ENCODE peak calls at places on chromosome 14, in ten cellular contexts. M is MM.1S; Y is CD4-positive, alpha-beta memory T cell; C is spleen; G is left ventricle myocardium inferior; E is psoas muscle; P is endodermal cell; H is SK-N-SH; S is colonic mucosa; J is fibroblast of lung. K is an unnamed sample. For H3K36me3 and H3K4me1, the result is how much of the 10 kb centered on the place peaks cover.

GRCh38 chr14:81303258-81303935 is 82.6 kb upstream of the GTF2A1 start:
- DNase-seq in C (peak), P (no peak), S (peak), M (peak), E (peak), Y (no peak), G (no peak), H (no peak), J (no peak), K (peak)

GRCh38 chr14:103205541-103205906 is 82.3 kb downstream of the TNFAIP2 start:
- DNase-seq in G (no peak), J (no peak), E (no peak), M (no peak), C (no peak), Y (no peak), S (no peak), H (no peak), P (no peak), K (no peak)

GRCh38 chr14:67526676-67527459 is 6.2 kb upstream of the PLEKHH1 start:
- DNase-seq in S (peak), E (peak), M (peak), P (peak), J (peak), C (no peak), G (no peak), Y (peak), H (peak), K (peak)

GRCh38 chr14:69049675-69050074 is 70.6 kb upstream of the ACTN1 start:
- DNase-seq in S (no peak), M (no peak), H (no peak), E (no peak), Y (no peak), J (peak), C (no peak), G (no peak), P (no peak), K (no peak)

GRCh38 chr14:93945070-93945399 is 17.9 kb downstream of the FAM181A start:
- DNase-seq in C (peak), P (no peak), M (no peak), G (no peak), S (no peak), Y (no peak), E (peak), J (no peak), H (no peak), K (no peak)

GRCh38 chr14:101351146-101351545 is 210.1 kb upstream of the DIO3 start:
- DNase-seq in S (no peak), Y (no peak), E (no peak), J (no peak), G (no peak), M (no peak), H (no peak), C (no peak), P (peak), K (peak)

GRCh38 chr14:55107766-55108554 is 21.1 kb upstream of the LGALS3 start:
- DNase-seq in M (no peak), P (peak), J (peak), Y (peak), E (peak), C (peak), H (no peak), S (peak), G (peak), K (peak)

GRCh38 chr14:99273025-99273723 is 1.2 kb upstream of the BCL11B start:
- DNase-seq in E (no peak), G (no peak), S (peak), H (peak), M (no peak), Y (peak), J (no peak), P (peak), C (no peak), K (peak)

GRCh38 chr14:42869681-42870080 is 1263.0 kb downstream of the LRFN5 start:
- DNase-seq in M (no peak), P (no peak), J (peak), H (no peak), S (no peak), Y (no peak), E (no peak), G (no peak), C (no peak), K (no peak)

GRCh38 chr14:85576848-85577541 is 47.1 kb downstream of the FLRT2 start:
- DNase-seq in P (no peak), J (no peak), E (no peak), C (no peak), S (no peak), Y (no peak), G (no peak), M (no peak), H (no peak), K (no peak)

GRCh38 chr14:56023681-56024080 is 94.5 kb upstream of the PELI2 start:
- DNase-seq in M (no peak), P (no peak), J (no peak), C (no peak), E (no peak), Y (no peak), S (no peak), G (no peak), H (no peak), K (no peak)

GRCh38 chr14:24255438-24255837 is 7.5 kb downstream of the TGM1 start:
- DNase-seq in M (no peak), J (no peak), C (no peak), H (no peak), E (no peak), P (no peak), G (no peak), Y (no peak), S (no peak), K (no peak)

GRCh38 chr14:105488781-105489606 is 2.1 kb upstream of the TEDC1 start:
- DNase-seq in H (no peak), E (peak), G (peak), Y (no peak), S (peak), P (no peak), C (no peak), M (no peak), J (no peak), K (no peak)

GRCh38 chr14:105487449-105487985 is 831 bp downstream of the CRIP1 start:
- DNase-seq in E (no peak), M (peak), C (peak), S (peak), P (no peak), G (peak), J (no peak), H (no peak), Y (peak), K (no peak)

GRCh38 chr14:105489607-105490317 is 1.3 kb upstream of the TEDC1 start:
- DNase-seq in J (peak), M (peak), P (peak), H (peak), S (peak), G (peak), Y (peak), E (peak), C (peak), K (peak)

GRCh38 chr14:105486974-105487448 is 325 bp downstream of the CRIP1 start:
- DNase-seq in H (no peak), E (peak), M (no peak), C (peak), Y (peak), S (peak), G (peak), J (no peak), P (peak), K (no peak)

DNA sequence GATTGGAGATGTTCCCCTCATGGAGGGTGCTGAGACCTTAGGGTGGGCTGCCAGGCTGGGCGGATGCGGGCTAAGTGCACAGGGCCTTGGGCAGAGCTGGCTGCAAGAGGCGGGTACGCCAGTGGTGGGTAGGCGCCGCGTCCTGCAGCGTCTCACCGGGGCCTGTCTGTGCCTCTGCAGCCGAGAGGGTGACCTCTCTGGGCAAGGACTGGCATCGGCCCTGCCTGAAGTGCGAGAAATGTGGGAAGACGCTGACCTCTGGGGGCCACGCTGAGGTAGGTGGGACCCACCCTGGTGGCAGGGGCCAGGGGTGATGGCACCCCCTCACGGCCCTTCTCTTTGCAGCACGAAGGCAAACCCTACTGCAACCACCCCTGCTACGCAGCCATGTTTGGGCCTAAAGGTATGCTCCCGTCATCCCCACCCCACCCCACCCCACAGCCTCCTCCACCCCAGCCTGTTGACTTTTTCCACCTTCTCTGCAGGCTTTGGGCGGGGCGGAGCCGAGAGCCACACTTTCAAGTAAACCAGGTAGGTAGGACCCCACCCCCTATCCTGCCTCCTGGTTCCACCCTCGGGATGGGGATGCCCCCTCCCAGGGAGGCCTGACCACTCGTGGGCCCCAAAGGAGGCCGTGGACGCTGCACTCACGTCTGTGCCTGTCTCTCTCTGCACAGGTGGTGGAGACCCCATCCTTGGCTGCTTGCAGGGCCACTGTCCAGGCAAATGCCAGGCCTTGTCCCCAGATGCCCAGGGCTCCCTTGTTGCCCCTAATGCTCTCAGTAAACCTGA is 1.5 kb downstream of the CRIP1 start:
- DNase-seq in H (no peak), Y (peak), G (peak), P (no peak), J (no peak), E (peak), S (peak), C (no peak), M (peak), K (no peak)
- H3K4me3 ChIP-seq in H (no peak), Y (peak), G (peak), P (no peak), J (no peak), E (peak), S (peak), C (peak), M (peak), K (peak)

GRCh38 chr14:58307597-58308316 is 9.4 kb downstream of the ARID4A start:
- DNase-seq in J (no peak), M (no peak), G (no peak), Y (no peak), H (no peak), C (no peak), E (no peak), P (no peak), S (no peak), K (no peak)
- H3K36me3 ChIP-seq in J (under half), M (under half), G (half or more), Y (under half), H (under half), C (half or more), E (half or more), P (half or more), S (under half), K (under half)

GRCh38 chr14:21275261-21275858 is 4.5 kb upstream of the RPGRIP1 start:
- DNase-seq in H (no peak), Y (no peak), G (no peak), E (no peak), C (no peak), S (no peak), P (no peak), J (no peak), M (no peak), K (no peak)

GRCh38 chr14:21279783-21280182 is at the start of gene RPGRIP1:
- DNase-seq in G (no peak), E (no peak), S (no peak), J (no peak), Y (no peak), C (no peak), M (no peak), H (no peak), P (no peak), K (no peak)

DNA sequence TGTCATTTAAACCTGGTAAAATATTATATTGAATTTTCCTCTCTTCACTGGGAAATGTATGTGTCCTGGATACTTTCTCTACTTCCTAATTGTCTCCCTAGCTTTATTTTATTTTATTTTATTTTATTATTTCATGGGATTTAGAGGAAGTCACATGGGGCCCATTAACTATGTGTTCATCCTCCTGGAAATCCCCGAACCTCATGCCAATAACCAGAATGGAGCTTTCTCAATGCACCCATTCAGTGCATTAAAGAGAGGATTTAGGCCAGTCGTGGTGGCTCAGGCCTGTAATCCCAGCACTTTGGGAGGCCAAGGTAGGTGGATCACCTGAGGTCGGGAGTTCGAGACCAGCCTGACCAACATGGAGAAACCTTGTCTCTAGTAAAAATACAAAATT is 1.3 kb upstream of the RPGRIP1 start:
- DNase-seq in M (no peak), P (no peak), H (no peak), E (no peak), J (no peak), S (no peak), Y (no peak), C (no peak), G (no peak), K (no peak)
- H3K4me1 ChIP-seq in M (under half), P (under half), H (under half), E (under half), J (under half), S (under half), Y (under half), C (under half), G (under half), K (under half)

GRCh38 chr14:92688434-92689375 is 59.7 kb downstream of the LGMN start:
- DNase-seq in M (no peak), E (no peak), Y (no peak), H (peak), J (no peak), S (peak), G (no peak), C (no peak), P (no peak), K (no peak)

GRCh38 chr14:92686411-92686762 is 62.0 kb downstream of the LGMN start:
- DNase-seq in M (no peak), E (no peak), S (no peak), G (no peak), P (no peak), H (no peak), C (no peak), J (no peak), Y (no peak), K (no peak)

GRCh38 chr14:92685784-92686355 is 62.6 kb downstream of the LGMN start:
- DNase-seq in S (no peak), Y (no peak), M (no peak), J (no peak), C (peak), E (no peak), P (no peak), H (no peak), G (no peak), K (no peak)

GRCh38 chr14:92686763-92687427 is 61.5 kb downstream of the LGMN start:
- DNase-seq in J (peak), H (peak), G (peak), P (peak), C (peak), E (peak), Y (peak), S (peak), M (peak), K (no peak)

DNA sequence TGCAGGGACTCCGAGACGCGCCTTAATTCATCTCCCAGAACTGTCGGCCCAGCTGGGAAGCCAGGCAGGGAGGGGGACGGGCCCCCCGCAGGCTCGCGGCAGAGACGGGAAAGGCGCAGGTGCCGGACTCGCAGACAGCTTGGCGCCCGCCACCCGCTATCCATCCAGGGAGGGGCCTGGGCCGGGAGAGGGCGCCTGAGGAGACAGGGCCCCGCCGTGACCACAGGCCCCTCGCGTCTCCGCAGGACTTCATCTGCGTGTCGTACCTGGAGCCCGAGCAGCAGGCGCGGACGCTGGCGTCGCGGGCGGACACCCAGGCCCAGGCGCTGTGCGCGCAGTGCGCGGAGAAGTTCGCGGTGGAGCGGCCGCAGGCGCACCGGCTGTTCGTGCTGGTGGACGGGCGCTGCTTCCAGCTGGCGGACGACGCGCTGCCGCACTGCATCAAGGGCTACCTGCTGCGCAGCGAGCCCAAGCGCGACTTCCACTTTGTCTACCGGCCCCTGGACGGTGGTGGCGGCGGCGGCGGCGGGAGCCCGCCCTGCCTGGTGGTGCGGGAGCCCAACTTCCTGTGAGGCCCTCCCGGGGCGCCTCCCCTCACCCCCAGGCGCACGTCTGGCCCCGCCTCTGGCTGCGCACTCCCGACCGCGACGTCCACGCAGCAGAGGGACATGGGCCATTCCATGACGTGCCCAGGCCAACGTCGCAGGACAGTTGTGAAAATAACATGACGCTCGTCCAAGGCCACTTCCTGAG is 60.6 kb downstream of the LGMN start:
- DNase-seq in M (no peak), C (peak), G (no peak), S (no peak), P (peak), Y (no peak), J (no peak), E (no peak), H (peak), K (no peak)
- H3K4me3 ChIP-seq in M (no peak), C (peak), G (peak), S (peak), P (peak), Y (no peak), J (no peak), E (peak), H (no peak), K (no peak)